ENCODE peak calls at places on chromosomes 6 and 20, in five cellular contexts. M, G, X, W and B are unnamed samples.

GRCh38 chr6:105432797-105433196 is 29.9 kb upstream of the PREP start:
- DNase-seq in G (peak; percentile 76), M (peak; percentile 88), W (no peak), X (peak; percentile 77), B (peak; percentile 78)

GRCh38 chr6:41531591-41532582 is 14.3 kb upstream of the FOXP4 start:
- DNase-seq in W (no peak), G (peak; percentile 89), X (peak; percentile 83), M (peak; percentile 44), B (peak; percentile 82)

GRCh38 chr6:66623050-66623449 is 916.0 kb upstream of the EYS start:
- DNase-seq in G (no peak), M (no peak), W (no peak), X (no peak), B (no peak)

GRCh38 chr6:116799945-116800344 is 28.9 kb downstream of the GPRC6A start:
- DNase-seq in W (no peak), G (no peak), M (no peak), X (no peak), B (no peak)

GRCh38 chr6:34484899-34485298 is 19.0 kb downstream of the PACSIN1 start:
- DNase-seq in G (no peak), M (no peak), X (no peak), W (no peak), B (no peak)

GRCh38 chr6:12290490-12290820 is 294 bp downstream of the EDN1 start:
- DNase-seq in M (no peak), W (no peak), X (no peak), G (no peak), B (no peak)

GRCh38 chr6:134911532-134911931 is 38.4 kb downstream of the ALDH8A1 start:
- DNase-seq in G (peak; percentile 94), M (peak; percentile 50), X (no peak), W (no peak), B (peak; percentile 70)

GRCh38 chr6:43887340-43887858 is 117.4 kb downstream of the VEGFA start:
- DNase-seq in M (peak; percentile 19), W (no peak), G (peak; percentile 8), X (no peak), B (no peak)

GRCh38 chr6:33112148-33112547 is 36.4 kb downstream of the HLA-DPB1 start:
- DNase-seq in M (peak; percentile 72), W (no peak), G (peak; percentile 65), X (no peak), B (peak; percentile 79)

GRCh38 chr6:100468013-100468622 is 3.4 kb upstream of the SIM1 start:
- DNase-seq in X (no peak), G (no peak), M (no peak), W (no peak), B (no peak)

GRCh38 chr6:100466410-100467143 is 1.9 kb upstream of the SIM1 start:
- DNase-seq in W (no peak), X (no peak), M (no peak), G (no peak), B (peak; percentile 86)

GRCh38 chr6:100467144-100468012 is 2.7 kb upstream of the SIM1 start:
- DNase-seq in M (no peak), W (no peak), G (no peak), X (no peak), B (no peak)

GRCh38 chr6:100470721-100471120 is 6.0 kb upstream of the SIM1 start:
- DNase-seq in W (no peak), X (no peak), M (no peak), G (no peak), B (no peak)

GRCh38 chr6:100468966-100469859 is 4.5 kb upstream of the SIM1 start:
- DNase-seq in X (no peak), W (no peak), G (no peak), M (no peak), B (no peak)
- H3K4me3 ChIP-seq in X (no peak overlapping the region), W (no peak overlapping the region), G (no peak overlapping the region), M (no peak overlapping the region), B (no peak overlapping the region)

GRCh38 chr20:22584922-22585785 is 782 bp upstream of the FOXA2 start:
- DNase-seq in G (no peak), W (peak; percentile 71), M (no peak), X (no peak), B (no peak)
- H3K4me3 ChIP-seq in G (no peak overlapping the region), W (peak overlapping the region; percentile 90), M (peak overlapping the region; percentile 3), X (no peak overlapping the region), B (no peak overlapping the region)

GRCh38 chr20:21421601-21422236 is 24.4 kb upstream of the NKX2-4 start:
- DNase-seq in M (no peak), X (no peak), W (no peak), G (no peak), B (no peak)
- H3K4me3 ChIP-seq in M (no peak overlapping the region), X (no peak overlapping the region), W (no peak overlapping the region), G (no peak overlapping the region), B (no peak overlapping the region)

GRCh38 chr20:3798405-3798768 is 2.3 kb downstream of the CDC25B start:
- DNase-seq in G (no peak), M (no peak), W (no peak), X (no peak), B (no peak)
- H3K4me3 ChIP-seq in G (peak overlapping the region; percentile 74), M (no peak overlapping the region), W (no peak overlapping the region), X (peak overlapping the region; percentile 94), B (peak overlapping the region; percentile 70)

GRCh38 chr20:64045346-64046011 is 4.0 kb downstream of the SOX18 start:
- DNase-seq in W (no peak), M (no peak), G (no peak), X (no peak), B (no peak)
- H3K4me3 ChIP-seq in W (no peak overlapping the region), M (no peak overlapping the region), G (no peak overlapping the region), X (no peak overlapping the region), B (no peak overlapping the region)